ENCODE peak calls at places on chromosomes 1 and 21, in six cellular contexts. A, V, P, S, H and F are unnamed samples.

GRCh38 chr1:214316597-214316996 is 35.6 kb downstream of the SMYD2 start:
- DNase-seq in P (peak), V (no peak), S (no peak), A (peak), H (no peak), F (no peak)

GRCh38 chr1:176567190-176567794 is 104.3 kb downstream of the PAPPA2 start:
- DNase-seq in S (no peak), H (no peak), V (no peak), A (peak), P (no peak), F (no peak)

GRCh38 chr1:109821221-109821669 is 57.5 kb upstream of the EPS8L3 start:
- DNase-seq in P (peak), V (no peak), S (peak), A (peak), H (peak), F (peak)

GRCh38 chr1:150210741-150211140 is 25.2 kb downstream of the ANP32E start:
- DNase-seq in S (no peak), A (no peak), H (no peak), P (no peak), V (no peak), F (no peak)

GRCh38 chr1:200658037-200658808 is 11.5 kb downstream of the DDX59 start:
- DNase-seq in H (no peak), V (no peak), P (no peak), S (no peak), A (no peak), F (no peak)

GRCh38 chr21:43585924-43586411 is 73.3 kb downstream of the HSF2BP start:
- DNase-seq in A (peak), V (peak), P (peak), H (no peak), S (peak), F (peak)

GRCh38 chr21:38181101-38181500 is 75.7 kb upstream of the KCNJ15 start:
- DNase-seq in A (peak), S (no peak), H (no peak), P (no peak), V (no peak), F (no peak)

GRCh38 chr1:235397733-235398132 is 30.5 kb downstream of the TBCE start:
- DNase-seq in V (no peak), H (no peak), A (peak), S (peak), P (no peak), F (no peak)

GRCh38 chr21:16420086-16420724 is 690.4 kb downstream of the USP25 start:
- DNase-seq in V (no peak), A (no peak), H (no peak), S (peak), P (peak), F (peak)

GRCh38 chr1:215523128-215523861 is 43.8 kb upstream of the KCTD3 start:
- DNase-seq in V (no peak), A (peak), S (no peak), H (no peak), P (no peak), F (no peak)

GRCh38 chr21:24290151-24290833 is 1317.0 kb downstream of the MRPL39 start:
- DNase-seq in V (no peak), P (no peak), H (no peak), A (no peak), S (no peak), F (no peak)

GRCh38 chr1:217437375-217437774 is 193.5 kb downstream of the GPATCH2 start:
- DNase-seq in A (no peak), H (no peak), P (no peak), S (no peak), V (no peak), F (no peak)

GRCh38 chr1:76861149-76861548 is 6.1 kb upstream of the ST6GALNAC5 start:
- DNase-seq in V (no peak), H (no peak), S (no peak), A (no peak), P (no peak), F (no peak)

GRCh38 chr1:185960377-185961151 is 226.4 kb downstream of the HMCN1 start:
- DNase-seq in S (no peak), V (no peak), P (no peak), A (no peak), H (no peak), F (no peak)

GRCh38 chr21:28215214-28215954 is 777.3 kb downstream of the LTN1 start:
- DNase-seq in V (no peak), P (no peak), S (no peak), A (peak), H (no peak), F (no peak)

GRCh38 chr1:152162826-152163463 is 3.9 kb upstream of the RPTN start:
- DNase-seq in P (no peak), H (no peak), V (no peak), S (no peak), A (peak), F (no peak)

GRCh38 chr1:181423301-181423918 is 59.9 kb upstream of the CACNA1E start:
- DNase-seq in A (peak), S (no peak), P (peak), V (peak), H (peak), F (peak)

GRCh38 chr1:155801149-155801548 is 55.9 kb downstream of the GON4L start:
- DNase-seq in S (no peak), H (no peak), A (peak), P (no peak), V (no peak), F (no peak)

GRCh38 chr1:6028042-6028895 is 17.4 kb upstream of the KCNAB2 start:
- DNase-seq in P (no peak), S (no peak), A (peak), H (peak), V (peak), F (peak)

GRCh38 chr1:233599542-233600073 is 14.3 kb upstream of the KCNK1 start:
- DNase-seq in H (no peak), S (no peak), P (no peak), A (no peak), V (no peak), F (no peak)